ENCODE peak calls at places on chromosomes 2 and 18, in ten cellular contexts. C, T, H, S, J, W, R, Y, D and Q are unnamed samples.

GRCh38 chr2:238967031-238967977 is 119.4 kb downstream of the TWIST2 start:
- DNase-seq in C (no peak), T (no peak), H (no peak), S (no peak), J (no peak), W (peak), R (no peak), Y (no peak), D (no peak), Q (no peak)

GRCh38 chr2:25594991-25595390 is 78.4 kb downstream of the DTNB start:
- DNase-seq in C (no peak), T (no peak), H (no peak), S (no peak), J (no peak), W (no peak), R (no peak), Y (no peak), D (no peak), Q (no peak)

GRCh38 chr2:62254424-62255266 is 58.7 kb downstream of the B3GNT2 start:
- DNase-seq in C (no peak), T (no peak), H (no peak), S (no peak), J (no peak), W (no peak), R (no peak), Y (no peak), D (no peak), Q (no peak)

GRCh38 chr2:53442783-53443182 is 324.8 kb upstream of the CHAC2 start:
- DNase-seq in C (no peak), T (no peak), H (no peak), S (no peak), J (no peak), W (no peak), R (peak), Y (no peak), D (no peak), Q (no peak)

GRCh38 chr2:113263546-113263945 is 15.2 kb downstream of the PAX8 start:
- DNase-seq in C (no peak), T (no peak), H (no peak), S (no peak), J (no peak), W (no peak), R (no peak), Y (no peak), D (no peak), Q (no peak)

GRCh38 chr2:58508021-58508420 is 266.9 kb upstream of the FANCL start:
- DNase-seq in C (no peak), T (no peak), H (no peak), S (no peak), J (no peak), W (no peak), R (no peak), Y (no peak), D (no peak), Q (no peak)

GRCh38 chr2:33529771-33530481 is 53.5 kb downstream of the RASGRP3 start:
- DNase-seq in C (no peak), T (peak), H (peak), S (peak), J (no peak), W (no peak), R (peak), Y (peak), D (no peak), Q (no peak)

GRCh38 chr2:23283653-23284052 is 101.3 kb upstream of the KLHL29 start:
- DNase-seq in C (no peak), T (no peak), H (no peak), S (peak), J (no peak), W (no peak), R (peak), Y (peak), D (no peak), Q (no peak)

GRCh38 chr2:205386109-205386508 is 296.2 kb upstream of the NRP2 start:
- DNase-seq in C (no peak), T (peak), H (no peak), S (no peak), J (no peak), W (no peak), R (peak), Y (no peak), D (no peak), Q (no peak)

GRCh38 chr2:11866358-11867335 is 120.2 kb downstream of the LPIN1 start:
- DNase-seq in C (peak), T (no peak), H (no peak), S (no peak), J (peak), W (no peak), R (no peak), Y (no peak), D (no peak), Q (peak)

GRCh38 chr18:3248062-3248669 is 565 bp downstream of the MYL12A start:
- DNase-seq in C (no peak), T (peak), H (peak), S (peak), J (no peak), W (no peak), R (no peak), Y (no peak), D (no peak), Q (no peak)

GRCh38 chr2:26712486-26713465 is 20.3 kb downstream of the KCNK3 start:
- DNase-seq in C (no peak), T (no peak), H (no peak), S (no peak), J (peak), W (no peak), R (no peak), Y (no peak), D (no peak), Q (no peak)

GRCh38 chr2:178473373-178473772 is 5.0 kb downstream of the FKBP7 start:
- DNase-seq in C (no peak), T (no peak), H (no peak), S (no peak), J (no peak), W (no peak), R (no peak), Y (no peak), D (no peak), Q (no peak)

GRCh38 chr2:202088777-202089176 is 15.7 kb downstream of the KIAA2012 start:
- DNase-seq in C (no peak), T (no peak), H (no peak), S (no peak), J (no peak), W (no peak), R (no peak), Y (no peak), D (no peak), Q (no peak)

GRCh38 chr2:109238580-109238979 is 109.6 kb downstream of the SH3RF3 start:
- DNase-seq in C (no peak), T (peak), H (peak), S (peak), J (no peak), W (peak), R (peak), Y (peak), D (peak), Q (no peak)

GRCh38 chr2:234292205-234292954 is 204.5 kb downstream of the ARL4C start:
- DNase-seq in C (peak), T (peak), H (no peak), S (no peak), J (no peak), W (no peak), R (no peak), Y (no peak), D (no peak), Q (no peak)

GRCh38 chr18:79584491-79585394 is 94.9 kb upstream of the CTDP1 start:
- DNase-seq in C (no peak), T (no peak), H (no peak), S (no peak), J (no peak), W (peak), R (no peak), Y (no peak), D (no peak), Q (peak)